ENCODE peak calls at places on chromosomes 16 and 17, in nine cellular contexts. One of them, this sample, is unnamed.

GRCh38 chr17:69213059-69213813 is 15.4 kb downstream of the ABCA10 start:
- DNase-seq in tibial nerve: no peak
- DNase-seq in WERI-Rb-1: no peak
- DNase-seq in keratinocyte: no peak
- DNase-seq in AG09309: no peak
- DNase-seq in lung: no peak
- DNase-seq in osteocyte: no peak
- DNase-seq in activated CD8-positive, alpha-beta T cell treated with anti-CD3 and anti-CD28 coated beads for 36 hours: no peak
- DNase-seq in progenitor cell of endocrine pancreas: no peak
- DNase-seq in this sample: no peak

GRCh38 chr17:50916026-50916707 is 50.0 kb upstream of the TOB1 start:
- DNase-seq in progenitor cell of endocrine pancreas: no peak
- DNase-seq in AG09309: no peak
- DNase-seq in activated CD8-positive, alpha-beta T cell treated with anti-CD3 and anti-CD28 coated beads for 36 hours: peak; percentile 62
- DNase-seq in osteocyte: no peak
- DNase-seq in WERI-Rb-1: no peak
- DNase-seq in keratinocyte: no peak
- DNase-seq in tibial nerve: no peak
- DNase-seq in lung: no peak
- DNase-seq in this sample: no peak

GRCh38 chr17:36507266-36507665 is 20.8 kb downstream of the ZNHIT3 start:
- DNase-seq in progenitor cell of endocrine pancreas: no peak
- DNase-seq in osteocyte: no peak
- DNase-seq in WERI-Rb-1: no peak
- DNase-seq in activated CD8-positive, alpha-beta T cell treated with anti-CD3 and anti-CD28 coated beads for 36 hours: no peak
- DNase-seq in tibial nerve: no peak
- DNase-seq in AG09309: no peak
- DNase-seq in keratinocyte: no peak
- DNase-seq in lung: no peak
- DNase-seq in this sample: no peak

GRCh38 chr17:34547453-34548063 is 31.8 kb upstream of the TMEM132E start:
- DNase-seq in activated CD8-positive, alpha-beta T cell treated with anti-CD3 and anti-CD28 coated beads for 36 hours: no peak
- DNase-seq in keratinocyte: no peak
- DNase-seq in tibial nerve: no peak
- DNase-seq in AG09309: no peak
- DNase-seq in osteocyte: no peak
- DNase-seq in lung: no peak
- DNase-seq in WERI-Rb-1: peak; percentile 24
- DNase-seq in progenitor cell of endocrine pancreas: no peak
- DNase-seq in this sample: no peak

GRCh38 chr17:29129731-29130130 is 50.5 kb downstream of the MYO18A start:
- DNase-seq in keratinocyte: no peak
- DNase-seq in progenitor cell of endocrine pancreas: no peak
- DNase-seq in osteocyte: no peak
- DNase-seq in lung: no peak
- DNase-seq in AG09309: no peak
- DNase-seq in activated CD8-positive, alpha-beta T cell treated with anti-CD3 and anti-CD28 coated beads for 36 hours: no peak
- DNase-seq in tibial nerve: no peak
- DNase-seq in WERI-Rb-1: no peak
- DNase-seq in this sample: no peak

GRCh38 chr17:43402078-43402477 is 3.3 kb downstream of the ARL4D start:
- DNase-seq in activated CD8-positive, alpha-beta T cell treated with anti-CD3 and anti-CD28 coated beads for 36 hours: no peak
- DNase-seq in lung: no peak
- DNase-seq in progenitor cell of endocrine pancreas: no peak
- DNase-seq in tibial nerve: no peak
- DNase-seq in osteocyte: no peak
- DNase-seq in AG09309: no peak
- DNase-seq in keratinocyte: no peak
- DNase-seq in WERI-Rb-1: no peak
- DNase-seq in this sample: no peak

GRCh38 chr16:76265434-76266045 is 11.7 kb upstream of the CNTNAP4 start:
- DNase-seq in progenitor cell of endocrine pancreas: no peak
- DNase-seq in AG09309: no peak
- DNase-seq in osteocyte: no peak
- DNase-seq in tibial nerve: no peak
- DNase-seq in WERI-Rb-1: peak; percentile 70
- DNase-seq in keratinocyte: no peak
- DNase-seq in lung: no peak
- DNase-seq in activated CD8-positive, alpha-beta T cell treated with anti-CD3 and anti-CD28 coated beads for 36 hours: peak; percentile 43
- DNase-seq in this sample: peak; percentile 10

GRCh38 chr16:57914244-57915173 is 56.4 kb downstream of the CNGB1 start:
- DNase-seq in osteocyte: no peak
- DNase-seq in progenitor cell of endocrine pancreas: no peak
- DNase-seq in activated CD8-positive, alpha-beta T cell treated with anti-CD3 and anti-CD28 coated beads for 36 hours: no peak
- DNase-seq in keratinocyte: no peak
- DNase-seq in WERI-Rb-1: no peak
- DNase-seq in tibial nerve: no peak
- DNase-seq in lung: no peak
- DNase-seq in AG09309: no peak
- DNase-seq in this sample: no peak

GRCh38 chr17:39002991-39003715 is 36.0 kb upstream of the FBXO47 start:
- DNase-seq in tibial nerve: peak; percentile 87
- DNase-seq in AG09309: peak; percentile 46
- DNase-seq in progenitor cell of endocrine pancreas: no peak
- DNase-seq in WERI-Rb-1: peak; percentile 63
- DNase-seq in lung: peak; percentile 61
- DNase-seq in osteocyte: no peak
- DNase-seq in keratinocyte: no peak
- DNase-seq in activated CD8-positive, alpha-beta T cell treated with anti-CD3 and anti-CD28 coated beads for 36 hours: peak; percentile 72
- DNase-seq in this sample: no peak

GRCh38 chr16:64453643-64454042 is 668.2 kb downstream of the CDH11 start:
- DNase-seq in progenitor cell of endocrine pancreas: no peak
- DNase-seq in lung: no peak
- DNase-seq in keratinocyte: no peak
- DNase-seq in tibial nerve: no peak
- DNase-seq in activated CD8-positive, alpha-beta T cell treated with anti-CD3 and anti-CD28 coated beads for 36 hours: no peak
- DNase-seq in osteocyte: no peak
- DNase-seq in AG09309: peak; percentile 23
- DNase-seq in WERI-Rb-1: no peak
- DNase-seq in this sample: no peak

GRCh38 chr17:40319651-40320550 is 10.9 kb downstream of the RARA start:
- DNase-seq in AG09309: no peak
- DNase-seq in lung: peak; percentile 40
- DNase-seq in progenitor cell of endocrine pancreas: no peak
- DNase-seq in WERI-Rb-1: peak; percentile 71
- DNase-seq in tibial nerve: peak; percentile 28
- DNase-seq in osteocyte: no peak
- DNase-seq in activated CD8-positive, alpha-beta T cell treated with anti-CD3 and anti-CD28 coated beads for 36 hours: peak; percentile 81
- DNase-seq in keratinocyte: no peak
- DNase-seq in this sample: peak; percentile 26

GRCh38 chr17:78995761-78996451 is 13.7 kb downstream of the CANT1 start:
- DNase-seq in WERI-Rb-1: no peak
- DNase-seq in keratinocyte: no peak
- DNase-seq in osteocyte: no peak
- DNase-seq in progenitor cell of endocrine pancreas: no peak
- DNase-seq in activated CD8-positive, alpha-beta T cell treated with anti-CD3 and anti-CD28 coated beads for 36 hours: no peak
- DNase-seq in tibial nerve: no peak
- DNase-seq in lung: peak; percentile 60
- DNase-seq in AG09309: no peak
- DNase-seq in this sample: peak; percentile 19

DNA sequence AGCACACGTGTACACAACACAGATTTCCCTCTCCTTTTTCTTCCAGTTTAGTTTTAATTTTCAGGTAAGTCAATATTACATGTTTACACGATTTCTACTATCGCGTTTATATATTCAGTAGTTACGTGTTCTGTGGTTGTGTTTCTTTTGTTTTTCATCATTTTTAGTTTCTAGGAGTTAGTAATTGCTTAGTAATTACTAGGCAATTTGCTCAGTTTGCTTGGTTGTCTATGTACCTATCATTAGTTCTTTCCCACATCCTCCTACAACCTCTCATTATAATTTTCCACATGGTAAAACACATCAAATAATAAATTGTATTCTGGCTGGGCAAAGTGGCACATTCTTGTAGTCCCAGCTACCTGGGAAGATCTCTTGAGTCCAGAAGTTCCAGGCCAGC is 24.6 kb upstream of the GUCY2D start:
- DNase-seq in keratinocyte: no peak
- DNase-seq in activated CD8-positive, alpha-beta T cell treated with anti-CD3 and anti-CD28 coated beads for 36 hours: no peak
- DNase-seq in tibial nerve: no peak
- DNase-seq in progenitor cell of endocrine pancreas: no peak
- DNase-seq in WERI-Rb-1: no peak
- DNase-seq in AG09309: no peak
- DNase-seq in lung: no peak
- DNase-seq in osteocyte: no peak
- DNase-seq in this sample: no peak
- TF ChIP-seq CTCF in keratinocyte: no peak
- TF ChIP-seq CTCF in activated CD8-positive, alpha-beta T cell treated with anti-CD3 and anti-CD28 coated beads for 36 hours: no peak
- TF ChIP-seq CTCF in tibial nerve: no peak
- TF ChIP-seq CTCF in progenitor cell of endocrine pancreas: no peak
- TF ChIP-seq CTCF in WERI-Rb-1: no peak
- TF ChIP-seq CTCF in AG09309: no peak
- TF ChIP-seq CTCF in lung: no peak
- TF ChIP-seq CTCF in osteocyte: no peak
- TF ChIP-seq CTCF in this sample: no peak

DNA sequence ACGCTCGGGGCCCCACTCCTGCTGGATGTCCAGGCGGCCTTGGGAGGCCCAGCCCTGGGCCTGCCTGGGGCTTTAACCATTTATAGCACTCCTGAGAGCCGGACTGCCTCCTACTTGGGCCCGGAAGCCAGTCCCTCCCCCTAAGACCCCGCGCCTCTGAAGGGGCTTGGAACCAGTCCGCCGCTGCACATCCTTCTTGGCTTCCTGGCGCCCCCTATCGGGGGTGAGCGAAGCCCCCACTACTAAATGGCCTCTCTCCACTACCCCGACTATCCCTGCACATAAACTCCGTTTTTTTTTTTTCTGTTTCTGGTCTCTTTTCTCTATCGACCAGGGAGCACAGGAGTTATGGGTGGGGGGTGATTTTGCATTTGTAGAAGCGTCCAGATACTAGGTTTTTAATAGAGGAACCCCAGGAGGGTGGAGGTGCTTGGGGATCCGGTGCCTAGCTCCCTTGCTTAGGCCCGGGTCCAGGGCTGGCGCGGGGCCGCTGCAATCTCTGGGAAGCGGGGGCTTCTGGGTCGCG is 633 bp upstream of the NOL3 start:
- DNase-seq in progenitor cell of endocrine pancreas: no peak
- DNase-seq in lung: no peak
- DNase-seq in tibial nerve: no peak
- DNase-seq in AG09309: no peak
- DNase-seq in activated CD8-positive, alpha-beta T cell treated with anti-CD3 and anti-CD28 coated beads for 36 hours: peak; percentile 69
- DNase-seq in WERI-Rb-1: peak; percentile 87
- DNase-seq in keratinocyte: no peak
- DNase-seq in osteocyte: no peak
- DNase-seq in this sample: peak; percentile 65
- TF ChIP-seq CTCF in progenitor cell of endocrine pancreas: peak; percentile 70
- TF ChIP-seq CTCF in lung: peak; percentile 4
- TF ChIP-seq CTCF in tibial nerve: peak; percentile 34
- TF ChIP-seq CTCF in AG09309: peak; percentile 70
- TF ChIP-seq CTCF in activated CD8-positive, alpha-beta T cell treated with anti-CD3 and anti-CD28 coated beads for 36 hours: peak; percentile 83
- TF ChIP-seq CTCF in WERI-Rb-1: peak; percentile 79
- TF ChIP-seq CTCF in keratinocyte: peak; percentile 49
- TF ChIP-seq CTCF in osteocyte: peak; percentile 70
- TF ChIP-seq CTCF in this sample: peak; percentile 69

GRCh38 chr17:63442074-63442473 is 4.0 kb downstream of the CYB561 start:
- DNase-seq in osteocyte: no peak
- DNase-seq in WERI-Rb-1: no peak
- DNase-seq in progenitor cell of endocrine pancreas: no peak
- DNase-seq in AG09309: no peak
- DNase-seq in activated CD8-positive, alpha-beta T cell treated with anti-CD3 and anti-CD28 coated beads for 36 hours: no peak
- DNase-seq in tibial nerve: no peak
- DNase-seq in lung: no peak
- DNase-seq in keratinocyte: no peak
- DNase-seq in this sample: no peak

GRCh38 chr17:63439682-63440081 is 6.4 kb downstream of the CYB561 start:
- DNase-seq in WERI-Rb-1: no peak
- DNase-seq in keratinocyte: no peak
- DNase-seq in activated CD8-positive, alpha-beta T cell treated with anti-CD3 and anti-CD28 coated beads for 36 hours: no peak
- DNase-seq in osteocyte: no peak
- DNase-seq in tibial nerve: no peak
- DNase-seq in AG09309: peak; percentile 55
- DNase-seq in lung: no peak
- DNase-seq in progenitor cell of endocrine pancreas: no peak
- DNase-seq in this sample: no peak

GRCh38 chr17:63440770-63441335 is 5.3 kb downstream of the CYB561 start:
- DNase-seq in tibial nerve: no peak
- DNase-seq in keratinocyte: no peak
- DNase-seq in AG09309: no peak
- DNase-seq in activated CD8-positive, alpha-beta T cell treated with anti-CD3 and anti-CD28 coated beads for 36 hours: no peak
- DNase-seq in osteocyte: no peak
- DNase-seq in WERI-Rb-1: no peak
- DNase-seq in progenitor cell of endocrine pancreas: no peak
- DNase-seq in lung: no peak
- DNase-seq in this sample: no peak

GRCh38 chr17:63441654-63442053 is 4.5 kb downstream of the CYB561 start:
- DNase-seq in keratinocyte: no peak
- DNase-seq in WERI-Rb-1: no peak
- DNase-seq in activated CD8-positive, alpha-beta T cell treated with anti-CD3 and anti-CD28 coated beads for 36 hours: no peak
- DNase-seq in tibial nerve: no peak
- DNase-seq in AG09309: no peak
- DNase-seq in osteocyte: no peak
- DNase-seq in lung: no peak
- DNase-seq in progenitor cell of endocrine pancreas: no peak
- DNase-seq in this sample: no peak

GRCh38 chr17:63440127-63440769 is 5.9 kb downstream of the CYB561 start:
- DNase-seq in AG09309: no peak
- DNase-seq in progenitor cell of endocrine pancreas: no peak
- DNase-seq in tibial nerve: no peak
- DNase-seq in WERI-Rb-1: no peak
- DNase-seq in osteocyte: no peak
- DNase-seq in keratinocyte: no peak
- DNase-seq in lung: no peak
- DNase-seq in activated CD8-positive, alpha-beta T cell treated with anti-CD3 and anti-CD28 coated beads for 36 hours: no peak
- DNase-seq in this sample: no peak
- TF ChIP-seq CTCF in AG09309: no peak
- TF ChIP-seq CTCF in progenitor cell of endocrine pancreas: no peak
- TF ChIP-seq CTCF in tibial nerve: no peak
- TF ChIP-seq CTCF in WERI-Rb-1: peak; percentile 44
- TF ChIP-seq CTCF in osteocyte: no peak
- TF ChIP-seq CTCF in keratinocyte: no peak
- TF ChIP-seq CTCF in lung: no peak
- TF ChIP-seq CTCF in activated CD8-positive, alpha-beta T cell treated with anti-CD3 and anti-CD28 coated beads for 36 hours: no peak
- TF ChIP-seq CTCF in this sample: no peak

DNA sequence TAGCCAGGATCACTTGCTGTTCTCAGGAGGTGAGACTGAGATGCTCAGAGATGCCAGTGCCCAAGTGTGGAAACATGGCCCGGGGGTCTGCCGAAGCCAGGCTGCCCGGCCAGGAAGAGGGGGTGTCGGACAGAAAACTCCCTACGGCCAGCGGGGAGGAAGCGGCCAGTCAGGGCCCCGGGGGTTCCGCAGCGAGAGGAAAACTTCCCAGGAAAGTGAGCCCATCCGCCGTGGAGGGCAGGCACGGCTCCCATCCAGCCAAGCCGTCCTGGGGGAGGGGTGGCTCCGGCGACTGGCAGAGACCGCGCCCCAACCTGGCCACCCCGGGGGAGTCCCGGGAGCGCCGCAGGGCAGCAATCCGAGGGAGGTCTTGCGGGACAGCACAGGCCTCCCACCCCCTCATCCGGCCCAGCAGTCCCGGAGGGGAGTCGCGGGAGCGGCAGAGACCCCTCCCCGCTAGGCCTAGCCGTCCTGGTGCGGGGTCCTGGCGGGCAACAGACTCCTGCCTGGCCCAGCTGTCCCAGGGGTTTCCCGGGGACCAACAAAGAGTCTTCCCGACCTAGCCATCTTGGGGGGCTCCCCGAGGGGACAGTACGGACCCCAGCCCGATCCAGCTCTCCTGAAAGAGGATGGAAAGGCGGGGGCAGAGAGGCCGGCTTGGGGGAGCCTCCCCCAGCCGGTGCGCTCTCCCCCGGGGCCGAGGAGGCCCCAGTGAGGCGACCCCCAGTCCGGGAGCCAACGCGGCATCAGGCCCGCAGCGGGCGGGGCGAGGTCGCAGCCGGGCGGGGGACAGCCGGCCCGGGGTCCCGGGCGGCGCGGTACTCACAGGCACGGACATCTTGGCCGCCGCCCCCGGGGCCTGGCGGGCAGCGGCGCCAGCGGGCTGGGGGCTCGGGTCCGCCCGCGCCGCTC is 13.8 kb upstream of the BCAR1 start:
- DNase-seq in activated CD8-positive, alpha-beta T cell treated with anti-CD3 and anti-CD28 coated beads for 36 hours: no peak
- DNase-seq in keratinocyte: no peak
- DNase-seq in WERI-Rb-1: no peak
- DNase-seq in progenitor cell of endocrine pancreas: no peak
- DNase-seq in lung: no peak
- DNase-seq in AG09309: no peak
- DNase-seq in tibial nerve: no peak
- DNase-seq in osteocyte: no peak
- DNase-seq in this sample: no peak
- TF ChIP-seq CTCF in activated CD8-positive, alpha-beta T cell treated with anti-CD3 and anti-CD28 coated beads for 36 hours: no peak
- TF ChIP-seq CTCF in keratinocyte: no peak
- TF ChIP-seq CTCF in WERI-Rb-1: no peak
- TF ChIP-seq CTCF in progenitor cell of endocrine pancreas: no peak
- TF ChIP-seq CTCF in lung: no peak
- TF ChIP-seq CTCF in AG09309: no peak
- TF ChIP-seq CTCF in tibial nerve: no peak
- TF ChIP-seq CTCF in osteocyte: no peak
- TF ChIP-seq CTCF in this sample: no peak